ENCODE peak calls at places on chromosomes 13 and 19, in six cellular contexts. K is mucosa of descending colon, O is B cell, Q is fibroblast of lung, T is lower lobe of right lung, B is glutamatergic neuron. Z is an unnamed sample.

GRCh38 chr19:12331211-12331941 is 2.1 kb downstream of the ZNF563 start:
- DNase-seq in K (no peak), O (peak), Q (no peak), T (no peak), B (no peak), Z (peak)

GRCh38 chr19:56918682-56919307 is 78.3 kb upstream of the PEG3 start:
- DNase-seq in K (no peak), O (no peak), Q (no peak), T (no peak), B (no peak), Z (no peak)

GRCh38 chr19:12833747-12834417 is 497 bp downstream of the RTBDN start:
- DNase-seq in K (no peak), O (peak), Q (no peak), T (no peak), B (peak), Z (no peak)

GRCh38 chr19:11624064-11624463 is 26.8 kb downstream of the ZNF627 start:
- DNase-seq in K (no peak), O (no peak), Q (peak), T (no peak), B (no peak), Z (no peak)

GRCh38 chr19:3476830-3477229 is 3.5 kb downstream of the SMIM24 start:
- DNase-seq in K (no peak), O (no peak), Q (no peak), T (no peak), B (no peak), Z (no peak)

GRCh38 chr19:335486-336066 is 9.0 kb downstream of the MIER2 start:
- DNase-seq in K (no peak), O (no peak), Q (no peak), T (no peak), B (no peak), Z (no peak)

GRCh38 chr13:80235559-80236296 is 105.2 kb downstream of the SPRY2 start:
- DNase-seq in K (peak), O (no peak), Q (peak), T (no peak), B (no peak), Z (no peak)

GRCh38 chr19:17491287-17491686 is 20.2 kb upstream of the PGLS start:
- DNase-seq in K (no peak), O (no peak), Q (no peak), T (no peak), B (no peak), Z (no peak)

GRCh38 chr13:36430247-36431203 is 1.8 kb upstream of the CCNA1 start:
- DNase-seq in K (no peak), O (no peak), Q (no peak), T (no peak), B (no peak), Z (no peak)

GRCh38 chr19:41753936-41754529 is 1.3 kb upstream of the CEACAM6 start:
- DNase-seq in K (peak), O (peak), Q (peak), T (peak), B (peak), Z (no peak)

GRCh38 chr19:33395561-33396550 is 22.3 kb downstream of the CEBPG start:
- DNase-seq in K (no peak), O (no peak), Q (peak), T (peak), B (peak), Z (no peak)

GRCh38 chr13:30128095-30128494 is 179.3 kb downstream of the KATNAL1 start:
- DNase-seq in K (no peak), O (no peak), Q (no peak), T (no peak), B (no peak), Z (no peak)

GRCh38 chr13:107421028-107421427 is 794.3 kb downstream of the LIG4 start:
- DNase-seq in K (no peak), O (no peak), Q (peak), T (no peak), B (no peak), Z (no peak)

GRCh38 chr13:102470283-102470920 is 68.6 kb upstream of the FGF14 start:
- DNase-seq in K (no peak), O (no peak), Q (no peak), T (no peak), B (no peak), Z (no peak)

GRCh38 chr19:898663-899062 is 5.4 kb downstream of the RNU6-9 start:
- DNase-seq in K (no peak), O (peak), Q (no peak), T (no peak), B (peak), Z (peak)

GRCh38 chr13:64928704-64929499 is 2301.2 kb downstream of the PCDH9 start:
- DNase-seq in K (no peak), O (no peak), Q (peak), T (no peak), B (no peak), Z (no peak)

GRCh38 chr13:86020350-86021002 is 221.3 kb upstream of the SLITRK6 start:
- DNase-seq in K (peak), O (no peak), Q (peak), T (no peak), B (no peak), Z (no peak)

GRCh38 chr19:44608391-44608821 is 5.0 kb upstream of the IGSF23 start:
- DNase-seq in K (peak), O (no peak), Q (peak), T (no peak), B (no peak), Z (no peak)

GRCh38 chr13:44306401-44307192 is 67.0 kb upstream of the SERP2 start:
- DNase-seq in K (peak), O (no peak), Q (peak), T (no peak), B (no peak), Z (no peak)

GRCh38 chr13:102700088-102701031 is 5.5 kb upstream of the METTL21C start:
- DNase-seq in K (no peak), O (no peak), Q (peak), T (no peak), B (no peak), Z (no peak)

GRCh38 chr13:80217614-80218456 is 123.1 kb downstream of the SPRY2 start:
- DNase-seq in K (no peak), O (no peak), Q (no peak), T (no peak), B (no peak), Z (no peak)

GRCh38 chr19:3362217-3362907 is 4.0 kb upstream of the NFIC start:
- DNase-seq in K (no peak), O (no peak), Q (no peak), T (no peak), B (no peak), Z (no peak)

GRCh38 chr13:102948006-102948405 is 102.2 kb downstream of the ERCC5 start:
- DNase-seq in K (no peak), O (no peak), Q (peak), T (no peak), B (no peak), Z (no peak)

GRCh38 chr19:1690570-1691307 is 38.3 kb upstream of the TCF3 start:
- DNase-seq in K (peak), O (peak), Q (no peak), T (peak), B (no peak), Z (peak)

GRCh38 chr13:79307866-79308298 is 98.2 kb downstream of the RBM26 start:
- DNase-seq in K (no peak), O (no peak), Q (peak), T (no peak), B (no peak), Z (no peak)

GRCh38 chr13:113656831-113657671 is 947 bp downstream of the ATP4B start:
- DNase-seq in K (peak), O (no peak), Q (no peak), T (peak), B (peak), Z (no peak)

GRCh38 chr13:113897161-113897560 is 33.3 kb upstream of the GAS6 start:
- DNase-seq in K (no peak), O (no peak), Q (peak), T (no peak), B (no peak), Z (no peak)

GRCh38 chr13:50082426-50083283 is 67.4 kb downstream of the KCNRG start:
- DNase-seq in K (peak), O (peak), Q (peak), T (peak), B (peak), Z (no peak)

GRCh38 chr19:17090501-17091074 is 15.0 kb downstream of the MYO9B start:
- DNase-seq in K (no peak), O (peak), Q (no peak), T (no peak), B (no peak), Z (no peak)

GRCh38 chr19:46033401-46033800 is 7.4 kb downstream of the IGFL4 start:
- DNase-seq in K (no peak), O (no peak), Q (no peak), T (no peak), B (no peak), Z (no peak)

GRCh38 chr19:246551-246950 is 44.7 kb downstream of the PLPP2 start:
- DNase-seq in K (no peak), O (peak), Q (no peak), T (peak), B (no peak), Z (peak)

GRCh38 chr13:79548886-79549285 is 67.9 kb downstream of the NDFIP2 start:
- DNase-seq in K (no peak), O (no peak), Q (peak), T (no peak), B (no peak), Z (no peak)

DNA sequence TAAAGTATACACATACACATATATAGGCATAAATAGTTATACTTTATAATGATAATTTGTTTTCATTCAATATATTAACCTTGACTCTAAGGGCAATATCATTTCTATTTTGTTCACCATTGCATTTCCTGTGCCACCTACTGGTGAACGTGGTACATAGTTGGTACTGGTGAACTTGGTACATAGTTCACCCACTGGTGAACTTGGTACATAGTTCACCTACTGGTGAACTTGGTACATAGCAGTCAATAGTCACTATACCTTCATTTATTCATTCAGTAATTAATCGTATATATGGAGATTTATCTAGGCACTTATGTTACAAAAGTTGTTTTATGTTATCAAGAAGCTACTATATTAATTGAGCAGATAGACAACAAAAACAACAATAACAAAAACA is 172.6 kb upstream of the ATXN8OS start:
- DNase-seq in K (no peak), O (no peak), Q (no peak), T (no peak), B (no peak), Z (no peak)
- TF ChIP-seq CTCF in K (no peak), O (no peak), Q (no peak), T (no peak), B (peak), Z (peak)

DNA sequence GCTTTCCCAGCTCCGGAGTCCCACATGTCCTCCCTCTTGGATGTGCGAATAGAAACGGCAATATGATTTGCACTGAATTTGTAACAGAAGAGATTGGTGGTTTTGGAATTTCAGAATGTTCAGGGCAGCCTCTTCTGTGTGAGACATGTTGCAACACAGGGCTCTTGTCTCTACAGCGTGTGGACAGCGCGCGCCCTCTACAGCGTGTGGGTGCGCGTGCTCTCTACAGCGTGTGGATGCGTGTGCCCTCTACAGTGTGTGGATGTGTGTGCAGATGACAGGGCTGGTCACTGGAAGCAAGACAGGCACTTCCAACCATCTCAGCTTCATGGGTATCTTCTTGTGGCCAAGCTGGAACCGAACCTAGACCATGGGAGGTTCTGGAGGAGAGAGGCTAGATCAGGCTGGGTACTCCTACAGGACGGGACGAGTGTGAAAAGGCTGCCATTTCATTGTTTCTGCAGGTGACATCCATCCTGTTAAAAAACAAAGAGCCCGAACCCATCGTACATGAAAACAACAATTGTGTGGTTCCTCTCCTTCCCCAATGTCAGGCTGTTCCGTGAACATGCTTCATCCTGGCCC is 78.4 kb downstream of the TEX29 start:
- DNase-seq in K (no peak), O (no peak), Q (no peak), T (no peak), B (no peak), Z (no peak)
- TF ChIP-seq CTCF in K (no peak), O (no peak), Q (no peak), T (no peak), B (no peak), Z (no peak)

GRCh38 chr13:94636942-94637578 is 35.4 kb downstream of the GPR180 start:
- DNase-seq in K (no peak), O (no peak), Q (no peak), T (no peak), B (no peak), Z (no peak)
- TF ChIP-seq CTCF in K (no peak), O (no peak), Q (no peak), T (no peak), B (no peak), Z (no peak)

DNA sequence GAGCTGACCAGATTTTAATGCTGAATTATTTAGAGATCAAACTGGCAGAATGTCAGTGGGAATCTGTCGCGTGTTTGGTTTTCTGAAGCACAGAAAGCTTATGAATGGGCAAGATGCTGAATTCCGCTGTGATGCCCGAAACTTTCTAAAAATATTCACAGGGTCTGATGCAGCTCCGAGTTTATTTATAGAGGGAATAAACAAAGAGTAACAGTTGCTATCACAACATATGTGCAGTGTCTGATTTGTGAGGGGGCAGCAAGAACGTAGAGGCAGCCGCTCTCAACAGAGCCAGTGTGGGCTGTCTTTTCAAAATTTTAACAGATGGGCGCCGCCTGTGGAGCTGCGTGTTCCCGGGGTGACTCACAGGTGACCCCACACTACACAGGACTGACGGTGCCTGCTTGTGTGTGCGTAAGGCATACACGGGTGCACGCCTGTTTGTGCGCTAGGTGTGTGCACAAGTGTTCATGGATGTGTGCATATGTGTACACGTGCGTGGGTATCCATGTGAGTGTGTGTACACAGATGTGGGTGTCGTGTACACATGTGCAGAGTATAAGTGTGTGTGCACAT is 92.8 kb upstream of the SOX1 start:
- DNase-seq in K (no peak), O (no peak), Q (no peak), T (no peak), B (no peak), Z (no peak)
- TF ChIP-seq CTCF in K (no peak), O (no peak), Q (no peak), T (no peak), B (no peak), Z (no peak)

GRCh38 chr13:41649659-41650058 is 192.3 kb downstream of the RGCC start:
- DNase-seq in K (no peak), O (no peak), Q (peak), T (no peak), B (no peak), Z (no peak)
- TF ChIP-seq CTCF in K (no peak), O (no peak), Q (peak), T (peak), B (no peak), Z (peak)

DNA sequence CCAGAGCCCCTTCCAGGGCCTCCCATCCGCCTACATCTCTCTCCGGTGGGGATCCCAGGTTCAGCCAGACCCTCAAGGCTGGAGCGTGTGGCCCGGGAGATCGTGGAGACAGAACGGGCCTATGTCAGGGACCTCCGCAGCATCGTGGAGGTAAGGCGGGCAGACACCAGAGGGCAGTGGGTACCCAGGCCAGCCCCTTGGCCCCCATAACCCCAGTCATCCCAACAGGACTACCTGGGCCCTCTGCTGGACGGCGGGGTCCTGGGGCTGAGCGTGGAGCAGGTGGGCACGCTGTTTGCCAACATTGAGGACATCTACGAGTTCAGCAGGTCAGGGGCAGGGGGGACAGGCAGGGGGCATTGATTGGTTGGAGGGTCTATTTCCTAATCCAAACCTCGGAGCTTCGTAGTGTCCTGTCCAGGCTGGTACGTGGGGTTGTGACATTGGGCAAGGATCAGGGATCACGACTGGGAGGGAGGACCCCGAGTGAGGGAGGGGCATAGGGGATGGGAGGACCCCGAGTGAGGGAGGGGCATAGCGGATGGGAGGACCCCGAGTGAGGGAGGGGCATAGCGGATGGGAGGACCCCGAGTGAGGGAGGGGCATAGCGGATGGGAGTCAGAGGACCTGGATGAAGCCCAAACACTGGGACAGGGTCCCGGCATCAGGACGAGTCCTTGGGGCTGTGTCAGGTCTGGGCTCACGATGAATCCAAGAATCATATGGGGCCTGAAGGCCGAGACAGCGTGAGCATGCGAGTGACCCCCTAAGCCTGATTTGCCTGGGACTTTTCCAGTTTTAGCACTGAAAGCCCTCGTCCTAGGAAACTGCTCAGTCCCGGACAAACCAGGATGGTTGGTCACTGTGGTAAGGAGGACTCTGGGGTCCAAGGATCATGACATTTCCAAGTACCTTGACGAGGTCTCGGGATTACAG is 2.9 kb downstream of the PLEKHG2 start:
- DNase-seq in K (no peak), O (no peak), Q (no peak), T (no peak), B (no peak), Z (no peak)
- TF ChIP-seq CTCF in K (no peak), O (no peak), Q (no peak), T (no peak), B (no peak), Z (peak)

GRCh38 chr13:72998012-72998411 is 60.8 kb upstream of the KLF5 start:
- DNase-seq in K (no peak), O (no peak), Q (no peak), T (no peak), B (no peak), Z (no peak)

GRCh38 chr13:73001971-73002370 is 56.8 kb upstream of the KLF5 start:
- DNase-seq in K (no peak), O (no peak), Q (no peak), T (no peak), B (no peak), Z (no peak)

GRCh38 chr13:73000027-73000674 is 58.7 kb upstream of the KLF5 start:
- DNase-seq in K (no peak), O (no peak), Q (no peak), T (no peak), B (no peak), Z (peak)
- TF ChIP-seq CTCF in K (no peak), O (no peak), Q (no peak), T (no peak), B (no peak), Z (no peak)

DNA sequence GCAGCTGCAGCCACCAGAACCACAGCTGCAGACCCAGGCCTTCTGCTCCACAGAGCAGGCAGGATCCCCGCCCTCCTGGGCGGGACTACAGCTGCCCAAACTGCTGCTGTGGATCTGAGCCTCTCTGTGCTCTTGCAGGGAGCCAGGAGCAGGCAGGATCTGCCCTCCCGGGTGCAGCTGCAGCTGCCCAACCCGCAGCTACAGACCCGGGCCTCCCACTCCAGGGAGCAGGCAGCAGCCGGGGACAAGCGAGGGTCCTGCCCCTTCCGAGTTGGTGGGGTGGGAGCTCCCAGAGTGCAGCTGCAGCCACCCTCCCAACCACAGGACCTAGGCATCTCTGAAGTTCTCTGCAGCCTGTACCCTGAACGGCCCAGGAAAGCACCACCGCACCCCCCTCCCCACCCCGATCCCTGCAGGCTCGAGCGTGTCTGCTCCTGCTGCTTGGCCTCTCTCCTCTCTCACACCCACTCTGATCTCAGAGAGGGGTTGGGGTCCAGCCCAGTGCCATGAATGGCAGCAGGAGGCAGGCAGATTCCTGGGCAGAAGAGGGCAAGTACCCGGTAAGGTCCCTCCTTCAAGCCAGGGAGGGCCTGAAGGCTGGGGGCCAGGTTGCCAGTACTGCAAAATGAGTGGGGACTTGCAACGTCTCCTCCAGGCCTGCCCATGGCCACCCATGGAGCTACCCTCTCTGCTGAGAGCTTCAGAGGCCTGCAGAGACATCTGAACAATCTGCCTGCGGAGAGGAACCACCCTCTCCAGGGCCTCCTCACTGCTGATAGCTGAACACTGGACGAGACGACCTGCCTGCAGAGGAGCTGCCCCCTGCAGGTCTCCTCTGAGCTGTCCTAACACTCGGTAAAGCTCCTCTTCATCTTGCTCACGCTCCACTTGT is 16.4 kb upstream of the EMP3 start:
- DNase-seq in K (no peak), O (no peak), Q (no peak), T (no peak), B (peak), Z (no peak)
- TF ChIP-seq CTCF in K (no peak), O (no peak), Q (peak), T (no peak), B (no peak), Z (peak)

GRCh38 chr13:69956343-69956742 is 151.3 kb upstream of the ATXN8OS start:
- DNase-seq in K (no peak), O (no peak), Q (no peak), T (no peak), B (no peak), Z (no peak)

GRCh38 chr13:69959041-69959440 is 148.6 kb upstream of the ATXN8OS start:
- DNase-seq in K (no peak), O (no peak), Q (no peak), T (no peak), B (no peak), Z (no peak)
- TF ChIP-seq CTCF in K (no peak), O (no peak), Q (no peak), T (no peak), B (no peak), Z (no peak)